ENCODE peak calls at places on chromosome 4, in five cellular contexts. N, U, E, O and Y are unnamed samples.

GRCh38 chr4:145670422-145670821 is 9.5 kb upstream of the C4orf51 start:
- DNase-seq in N (no peak), E (no peak), U (no peak), O (no peak), Y (no peak)

GRCh38 chr4:165010991-165011390 is 20.8 kb upstream of the TRIM60 start:
- DNase-seq in E (no peak), N (no peak), O (no peak), U (no peak), Y (no peak)

GRCh38 chr4:81652069-81652478 is 180.4 kb upstream of the RASGEF1B start:
- DNase-seq in E (no peak), O (no peak), N (no peak), U (no peak), Y (no peak)

GRCh38 chr4:147799986-147800555 is 68.2 kb downstream of the ARHGAP10 start:
- DNase-seq in E (no peak), N (no peak), O (peak), U (no peak), Y (peak)

GRCh38 chr4:119300072-119300387 is 21.9 kb downstream of the FABP2 start:
- DNase-seq in N (peak), O (peak), U (peak), E (peak), Y (peak)

GRCh38 chr4:33998204-33998603 is 2246.1 kb downstream of the ARAP2 start:
- DNase-seq in N (no peak), E (no peak), U (no peak), O (peak), Y (no peak)

GRCh38 chr4:133493776-133494175 is 344.7 kb downstream of the PCDH10 start:
- DNase-seq in N (no peak), U (no peak), E (no peak), O (peak), Y (no peak)

GRCh38 chr4:158934996-158935669 is 166.3 kb downstream of the FNIP2 start:
- DNase-seq in E (no peak), U (no peak), N (no peak), O (no peak), Y (no peak)

GRCh38 chr4:184396001-184396400 is 78.3 kb downstream of the IRF2 start:
- DNase-seq in U (no peak), O (no peak), E (no peak), N (no peak), Y (no peak)

GRCh38 chr4:85228264-85228663 is 246.7 kb upstream of the ARHGAP24 start:
- DNase-seq in E (no peak), O (peak), U (no peak), N (no peak), Y (peak)

GRCh38 chr4:149371021-149371420 is 444.6 kb downstream of the IQCM start:
- DNase-seq in N (no peak), U (no peak), O (peak), E (peak), Y (peak)
- TF ChIP-seq CTCF in N (no peak), U (peak), O (peak), E (peak), Y (peak)

GRCh38 chr4:121697626-121698025 is 846 bp upstream of the ANXA5 start:
- DNase-seq in E (no peak), N (no peak), U (no peak), O (no peak), Y (peak)

GRCh38 chr4:121696641-121697461 is at the start of gene ANXA5:
- DNase-seq in N (peak), O (peak), U (peak), E (peak), Y (peak)

GRCh38 chr4:121701263-121701662 is 4.5 kb upstream of the ANXA5 start:
- DNase-seq in O (no peak), U (no peak), N (no peak), E (no peak), Y (no peak)

GRCh38 chr4:121696140-121696640 is 590 bp downstream of the ANXA5 start:
- DNase-seq in O (peak), U (peak), N (peak), E (peak), Y (peak)

DNA sequence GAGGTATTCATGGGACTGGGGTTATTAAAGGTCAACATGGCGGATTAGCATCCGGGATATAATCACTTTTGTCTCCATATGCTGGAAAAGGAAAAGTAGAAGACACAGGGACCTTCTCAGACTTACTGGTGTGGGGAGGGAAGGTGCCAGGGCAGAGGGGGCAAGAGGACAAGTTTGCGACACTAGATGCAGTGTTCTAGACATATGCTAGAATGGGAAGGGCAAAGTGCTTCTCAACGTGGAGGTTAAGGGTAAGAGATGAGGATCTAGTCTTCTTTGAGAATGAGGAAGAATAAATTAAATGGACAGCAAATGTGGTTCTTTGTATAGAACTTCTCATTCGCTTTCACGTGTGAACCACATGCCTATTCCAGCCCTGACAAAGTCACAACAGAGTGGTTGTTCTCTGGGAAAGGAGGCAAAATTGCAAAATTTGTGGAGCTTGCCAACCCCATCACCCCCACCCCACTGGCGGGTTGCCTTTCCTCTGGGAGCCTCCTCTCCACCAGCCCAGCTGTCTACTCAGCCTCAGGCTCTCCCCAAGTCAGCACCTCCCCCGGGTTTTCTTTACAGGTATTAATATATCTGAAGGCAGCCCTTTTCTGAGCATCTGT is 1.4 kb upstream of the ANXA5 start:
- DNase-seq in O (no peak), E (no peak), N (no peak), U (no peak), Y (peak)
- H3K4me3 ChIP-seq in O (no peak), E (no peak), N (no peak), U (no peak), Y (no peak)

DNA sequence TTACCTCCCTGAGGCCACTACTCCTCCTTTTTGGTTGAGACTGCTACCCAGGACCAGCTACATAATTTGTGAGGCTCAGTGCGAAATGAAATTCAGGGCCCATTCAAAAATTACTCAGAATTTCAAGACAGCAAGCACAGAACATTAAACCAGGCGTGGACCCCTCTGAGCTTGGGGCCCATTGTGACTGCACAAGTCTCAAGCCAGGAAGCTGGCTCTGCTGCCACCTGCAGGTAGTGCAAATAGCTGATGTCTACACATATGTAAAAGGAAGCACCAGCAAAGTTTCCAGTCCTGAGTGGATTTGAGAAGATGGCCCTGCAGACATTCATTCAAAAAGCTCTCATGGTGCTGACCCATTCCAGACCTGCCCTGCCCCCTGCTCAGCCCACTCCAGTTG is 213.4 kb upstream of the LNX1 start:
- DNase-seq in U (no peak), N (peak), O (peak), E (peak), Y (peak)
- TF ChIP-seq CTCF in U (peak), N (no peak), O (peak), E (peak), Y (peak)

DNA sequence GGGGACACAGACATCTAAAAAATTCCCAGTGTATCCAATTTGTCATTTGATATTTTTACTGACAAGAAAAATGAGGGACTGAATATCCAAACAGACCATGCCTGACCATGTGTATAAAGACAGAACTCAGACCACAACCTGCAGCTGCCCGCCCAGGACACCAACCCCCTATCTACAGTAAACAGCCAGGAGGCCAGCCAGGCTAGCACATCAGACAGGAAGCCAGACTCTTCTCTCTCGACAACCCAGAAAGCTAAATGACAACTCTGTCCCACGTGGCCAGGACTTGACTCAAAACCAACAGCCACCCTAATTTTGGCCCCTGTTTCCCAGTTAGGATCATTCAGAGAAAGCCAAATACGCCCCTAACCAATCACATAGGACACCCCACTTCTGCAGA is 15.1 kb downstream of the AFAP1 start:
- DNase-seq in U (no peak), E (no peak), N (no peak), O (peak), Y (no peak)
- H3K4me3 ChIP-seq in U (no peak), E (no peak), N (no peak), O (no peak), Y (no peak)

GRCh38 chr4:6200011-6200921 is at the start of gene JAKMIP1:
- DNase-seq in U (peak), O (peak), E (peak), N (peak), Y (no peak)

GRCh38 chr4:6198278-6198677 is 2.1 kb downstream of the JAKMIP1 start:
- DNase-seq in N (no peak), U (no peak), O (no peak), E (no peak), Y (no peak)

GRCh38 chr4:6199344-6199921 is 916 bp downstream of the JAKMIP1 start:
- DNase-seq in U (no peak), E (no peak), N (no peak), O (no peak), Y (no peak)

GRCh38 chr4:6197433-6198174 is 2.7 kb downstream of the JAKMIP1 start:
- DNase-seq in O (no peak), E (no peak), U (no peak), N (no peak), Y (no peak)

GRCh38 chr4:6198768-6199343 is 1.5 kb downstream of the JAKMIP1 start:
- DNase-seq in E (no peak), N (no peak), U (no peak), O (no peak), Y (no peak)
- TF ChIP-seq CTCF in E (no peak), N (no peak), U (no peak), O (no peak), Y (no peak)